ENCODE peak calls at places on chromosome 10, in eight cellular contexts. K is naive thymus-derived CD8-positive, alpha-beta T cell; D is HFFc6; A is Right ventricle myocardium superior; S is NCI-H1105 treated with DMSO at 0.1 percent for 48 hours; H is lower lobe of right lung; M is amygdala; T is cardiac fibroblast. Q is an unnamed sample.

GRCh38 chr10:1968257-1969025 is 231.1 kb upstream of the ADARB2 start:
- DNase-seq in K (no peak), D (no peak), A (no peak), S (no peak), H (no peak), M (no peak), T (no peak), Q (no peak)

GRCh38 chr10:34486008-34486407 is 329.1 kb downstream of the PARD3 start:
- DNase-seq in K (no peak), D (no peak), A (no peak), S (no peak), H (no peak), M (no peak), T (no peak), Q (no peak)

GRCh38 chr10:86632009-86632800 is 22.1 kb upstream of the OPN4 start:
- DNase-seq in K (no peak), D (no peak), A (peak), S (no peak), H (no peak), M (no peak), T (peak), Q (peak)

GRCh38 chr10:72248477-72249151 is 25.1 kb upstream of the DDIT4 start:
- DNase-seq in K (peak), D (no peak), A (peak), S (no peak), H (peak), M (peak), T (peak), Q (peak)

GRCh38 chr10:32171213-32171612 is 115.0 kb upstream of the KIF5B start:
- DNase-seq in K (no peak), D (no peak), A (no peak), S (no peak), H (no peak), M (no peak), T (no peak), Q (no peak)

GRCh38 chr10:78656815-78657621 is 411.7 kb upstream of the ZMIZ1 start:
- DNase-seq in K (no peak), D (no peak), A (peak), S (no peak), H (peak), M (peak), T (no peak), Q (peak)

GRCh38 chr10:47332946-47333345 is 10.7 kb downstream of the GDF2 start:
- DNase-seq in K (no peak), D (no peak), A (no peak), S (no peak), H (no peak), M (no peak), T (no peak), Q (no peak)

GRCh38 chr10:115939101-115939815 is 333.7 kb downstream of the GFRA1 start:
- DNase-seq in K (no peak), D (no peak), A (no peak), S (no peak), H (no peak), M (no peak), T (no peak), Q (no peak)

GRCh38 chr10:32379314-32379949 is 32.5 kb upstream of the EPC1 start:
- DNase-seq in K (peak), D (peak), A (no peak), S (peak), H (no peak), M (no peak), T (peak), Q (no peak)

GRCh38 chr10:50605280-50606270 is 18.2 kb downstream of the SGMS1 start:
- DNase-seq in K (no peak), D (peak), A (no peak), S (peak), H (no peak), M (no peak), T (peak), Q (peak)

GRCh38 chr10:113336549-113337130 is 216.2 kb upstream of the HABP2 start:
- DNase-seq in K (no peak), D (no peak), A (no peak), S (no peak), H (no peak), M (no peak), T (no peak), Q (no peak)

GRCh38 chr10:48289652-48290238 is 15.2 kb upstream of the FRMPD2 start:
- DNase-seq in K (peak), D (no peak), A (peak), S (no peak), H (peak), M (peak), T (peak), Q (peak)

GRCh38 chr10:77603529-77603927 is 34.1 kb downstream of the KCNMA1 start:
- DNase-seq in K (no peak), D (no peak), A (peak), S (no peak), H (peak), M (no peak), T (no peak), Q (no peak)

GRCh38 chr10:6228647-6229046 is 25.9 kb downstream of the PFKFB3 start:
- DNase-seq in K (no peak), D (no peak), A (no peak), S (no peak), H (peak), M (no peak), T (no peak), Q (no peak)

GRCh38 chr10:116466715-116467422 is 39.2 kb downstream of the PNLIPRP3 start:
- DNase-seq in K (no peak), D (no peak), A (no peak), S (no peak), H (no peak), M (no peak), T (no peak), Q (no peak)

GRCh38 chr10:62870866-62871265 is 54.7 kb upstream of the EGR2 start:
- DNase-seq in K (no peak), D (no peak), A (no peak), S (no peak), H (no peak), M (no peak), T (no peak), Q (no peak)

GRCh38 chr10:23157691-23158369 is 34.3 kb upstream of the PTF1A start:
- DNase-seq in K (no peak), D (peak), A (no peak), S (peak), H (no peak), M (no peak), T (peak), Q (no peak)

GRCh38 chr10:78756604-78757442 is 311.9 kb upstream of the ZMIZ1 start:
- DNase-seq in K (no peak), D (peak), A (peak), S (no peak), H (peak), M (peak), T (peak), Q (peak)

GRCh38 chr10:58412502-58412961 is 27.3 kb downstream of the TFAM start:
- DNase-seq in K (no peak), D (peak), A (no peak), S (no peak), H (no peak), M (no peak), T (peak), Q (no peak)

GRCh38 chr10:89241491-89242339 is 9.9 kb downstream of the LIPA start:
- DNase-seq in K (no peak), D (no peak), A (no peak), S (no peak), H (no peak), M (no peak), T (peak), Q (no peak)

GRCh38 chr10:79203833-79204232 is 135.1 kb downstream of the ZMIZ1 start:
- DNase-seq in K (no peak), D (no peak), A (no peak), S (no peak), H (no peak), M (peak), T (no peak), Q (no peak)

GRCh38 chr10:788796-789748 is 99.6 kb upstream of the DIP2C start:
- DNase-seq in K (no peak), D (peak), A (peak), S (no peak), H (peak), M (peak), T (peak), Q (peak)

GRCh38 chr10:100043796-100044195 is 34.0 kb upstream of the DNMBP start:
- DNase-seq in K (no peak), D (peak), A (peak), S (no peak), H (no peak), M (no peak), T (peak), Q (peak)

GRCh38 chr10:78465456-78465855 is 431.8 kb downstream of the RPS24 start:
- DNase-seq in K (no peak), D (no peak), A (no peak), S (no peak), H (no peak), M (no peak), T (no peak), Q (no peak)

GRCh38 chr10:79322616-79323566 is 24.4 kb upstream of the PPIF start:
- DNase-seq in K (peak), D (peak), A (peak), S (no peak), H (peak), M (no peak), T (peak), Q (peak)

GRCh38 chr10:46539596-46540411 is 16.7 kb downstream of the GPRIN2 start:
- DNase-seq in K (no peak), D (no peak), A (no peak), S (no peak), H (peak), M (no peak), T (peak), Q (no peak)

GRCh38 chr10:132514841-132515521 is 22.6 kb upstream of the INPP5A start:
- DNase-seq in K (no peak), D (no peak), A (peak), S (no peak), H (no peak), M (no peak), T (no peak), Q (no peak)

GRCh38 chr10:75042292-75042974 is 69.0 kb upstream of the SAMD8 start:
- DNase-seq in K (no peak), D (peak), A (no peak), S (no peak), H (no peak), M (no peak), T (peak), Q (no peak)

Q was measured in right cardiac atrium.